ENCODE peak calls at places on chromosomes 4 and X, in seven cellular contexts. A, F, V, Q, U, X and C are unnamed samples.

GRCh38 chrX:154469880-154470279 is 9.2 kb downstream of the LAGE3 start:
- DNase-seq in A (no peak), F (no peak), V (no peak), Q (no peak), U (no peak), X (no peak), C (no peak)

GRCh38 chrX:16559206-16559619 is 90.7 kb upstream of the S100G start:
- DNase-seq in A (no peak), F (no peak), V (no peak), Q (no peak), U (no peak), X (no peak), C (no peak)

GRCh38 chr4:161604516-161605300 is 559.1 kb downstream of the FSTL5 start:
- DNase-seq in A (no peak), F (no peak), V (no peak), Q (no peak), U (no peak), X (no peak), C (no peak)

GRCh38 chr4:57490520-57490919 is 380.3 kb upstream of the IGFBP7 start:
- DNase-seq in A (peak; percentile 60), F (no peak), V (no peak), Q (no peak), U (no peak), X (no peak), C (no peak)

GRCh38 chrX:150696836-150697235 is 3.6 kb downstream of the MTMR1 start:
- DNase-seq in A (no peak), F (no peak), V (no peak), Q (no peak), U (no peak), X (no peak), C (no peak)

GRCh38 chr4:43339435-43339834 is 446.9 kb downstream of the GRXCR1 start:
- DNase-seq in A (no peak), F (no peak), V (no peak), Q (no peak), U (no peak), X (no peak), C (no peak)

GRCh38 chr4:71406459-71406963 is 67.7 kb downstream of the SLC4A4 start:
- DNase-seq in A (no peak), F (no peak), V (no peak), Q (no peak), U (no peak), X (no peak), C (no peak)

GRCh38 chr4:159551268-159551667 is 448.4 kb downstream of the RAPGEF2 start:
- DNase-seq in A (no peak), F (no peak), V (no peak), Q (no peak), U (no peak), X (no peak), C (no peak)

GRCh38 chr4:15906024-15906443 is 32.5 kb downstream of the FGFBP1 start:
- DNase-seq in A (peak; percentile 90), F (peak; percentile 84), V (peak; percentile 63), Q (no peak), U (peak; percentile 79), X (no peak), C (peak; percentile 89)

GRCh38 chrX:40473460-40474204 is 107.1 kb upstream of the ATP6AP2 start:
- DNase-seq in A (no peak), F (no peak), V (no peak), Q (no peak), U (no peak), X (no peak), C (no peak)

GRCh38 chr4:24979554-24979953 is 51.2 kb downstream of the LGI2 start:
- DNase-seq in A (no peak), F (peak; percentile 20), V (no peak), Q (no peak), U (no peak), X (no peak), C (no peak)

DNA sequence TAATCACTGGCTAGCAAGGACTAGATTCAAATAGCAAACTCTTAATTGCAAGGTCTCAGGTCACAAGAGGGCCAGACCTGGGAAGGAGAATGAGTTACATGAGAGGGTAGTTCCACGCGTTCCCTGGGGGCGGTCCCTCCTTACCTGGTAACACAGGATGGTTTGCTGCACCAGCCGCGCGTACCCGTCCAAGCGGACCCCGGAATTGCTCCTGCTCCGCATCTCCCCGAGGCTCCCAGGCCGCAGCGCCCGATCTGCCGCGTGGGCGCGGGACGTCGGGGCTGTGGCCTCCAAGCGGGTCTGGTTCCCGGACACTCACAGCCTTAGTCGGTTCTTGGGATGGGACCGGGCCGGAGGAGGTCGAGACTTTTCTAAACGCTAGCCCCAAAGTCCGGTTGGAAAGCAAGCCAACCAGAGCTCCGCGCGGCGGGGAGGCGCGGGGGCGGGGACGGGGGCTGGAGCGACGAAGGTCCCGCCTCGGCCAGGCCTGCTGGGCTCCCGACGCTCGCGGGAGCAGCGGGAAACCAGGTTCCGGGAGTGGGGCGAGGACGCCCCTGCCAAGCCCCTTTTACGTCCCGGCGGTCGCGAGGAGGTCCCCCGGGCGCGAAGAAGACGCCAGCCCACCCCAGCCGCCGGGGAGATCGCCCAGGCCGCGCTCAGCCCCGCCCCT is at the start of gene PHKA2:
- DNase-seq in A (no peak), F (peak; percentile 64), V (peak; percentile 53), Q (no peak), U (peak; percentile 72), X (peak; percentile 15), C (peak; percentile 45)
- TF ChIP-seq POLR2A in A (no peak), F (no peak), V (no peak), Q (no peak), U (peak; percentile 7), X (no peak), C (no peak)

DNA sequence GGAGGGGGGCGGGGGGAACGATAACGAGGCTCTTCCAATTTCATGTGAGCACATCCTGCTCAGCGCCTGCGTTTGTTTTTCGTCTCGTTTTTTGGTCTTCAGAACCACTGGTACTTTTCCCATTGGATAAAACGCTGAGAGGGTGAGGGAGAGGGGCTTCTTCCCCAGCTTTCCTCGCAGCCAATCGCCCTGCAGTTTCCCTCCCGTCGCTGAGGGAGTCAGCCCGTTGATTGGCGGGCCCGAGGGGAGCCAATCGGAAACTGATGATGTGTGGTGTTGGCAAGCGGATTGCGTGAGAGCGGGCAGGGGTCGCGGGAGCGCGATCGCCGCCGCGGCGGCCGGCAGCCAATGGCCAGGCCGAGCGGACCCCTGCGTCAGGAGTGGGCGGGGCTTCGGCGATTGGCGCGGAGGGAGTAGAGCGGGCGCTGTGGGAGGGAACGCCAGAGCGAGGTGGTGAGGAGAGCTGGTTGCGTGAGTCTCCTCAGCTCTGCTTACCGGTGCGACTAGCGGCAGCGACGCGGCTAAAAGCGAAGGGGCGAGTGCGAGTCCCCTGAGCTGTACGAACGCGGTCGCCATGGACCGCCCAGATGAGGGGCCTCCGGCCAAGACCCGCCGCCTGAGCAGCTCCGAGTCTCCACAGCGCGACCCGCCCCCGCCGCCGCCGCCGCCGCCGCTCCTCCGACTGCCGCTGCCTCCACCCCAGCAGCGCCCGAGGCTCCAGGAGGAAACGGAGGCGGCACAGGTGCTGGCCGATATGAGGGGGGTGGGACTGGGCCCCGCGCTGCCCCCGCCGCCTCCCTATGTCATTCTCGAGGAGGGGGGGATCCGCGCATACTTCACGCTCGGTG is at the start of gene TSPYL2:
- DNase-seq in A (peak; percentile 96), F (peak; percentile 94), V (peak; percentile 94), Q (peak; percentile 96), U (peak; percentile 89), X (peak; percentile 86), C (peak; percentile 91)
- TF ChIP-seq EP300 in A (no peak), F (no peak), V (no peak), Q (no peak), U (no peak), X (peak; percentile 99), C (no peak)

DNA sequence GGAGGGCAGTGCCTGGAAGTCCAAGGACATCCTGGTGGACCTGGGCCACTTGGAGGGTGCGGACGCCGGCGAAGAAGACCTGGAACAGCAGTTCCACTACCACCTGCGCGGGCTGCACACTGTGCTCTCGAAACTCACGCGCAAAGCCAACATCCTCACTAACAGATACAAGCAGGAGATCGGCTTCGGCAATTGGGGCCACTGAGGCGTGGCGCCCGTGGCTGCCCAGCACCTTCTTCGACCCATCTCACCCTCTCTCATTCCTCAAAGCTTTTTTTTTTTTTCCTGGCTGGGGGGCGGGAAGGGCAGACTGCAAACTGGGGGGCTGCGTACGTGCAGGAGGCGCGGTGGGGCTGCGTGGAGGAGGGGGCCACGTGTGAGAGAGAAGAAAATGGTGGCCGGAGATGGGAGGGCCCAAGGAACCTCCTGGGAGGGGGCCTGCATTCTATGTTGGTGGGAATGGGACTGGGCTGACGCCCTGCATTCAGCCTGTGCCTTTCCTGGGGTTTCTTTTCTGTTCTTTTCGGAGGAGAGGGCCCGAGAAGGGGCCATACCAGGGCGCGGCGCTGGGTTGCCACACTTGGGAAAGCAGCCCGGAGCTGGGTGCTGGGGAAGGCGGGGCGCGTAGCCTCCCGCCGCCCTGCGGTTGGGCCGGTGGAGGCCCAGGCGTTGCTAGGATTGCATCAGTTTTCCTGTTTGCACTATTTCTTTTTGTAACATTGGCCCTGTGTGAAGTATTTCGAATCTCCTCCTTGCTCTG is 4.2 kb downstream of the MID1IP1 start:
- DNase-seq in A (peak; percentile 77), F (peak; percentile 71), V (peak; percentile 74), Q (peak; percentile 73), U (peak; percentile 47), X (peak; percentile 44), C (peak; percentile 90)
- TF ChIP-seq POLR2A in A (no peak), F (peak; percentile 31), V (no peak), Q (peak; percentile 37), U (peak; percentile 51), X (peak; percentile 37), C (peak; percentile 21)

DNA sequence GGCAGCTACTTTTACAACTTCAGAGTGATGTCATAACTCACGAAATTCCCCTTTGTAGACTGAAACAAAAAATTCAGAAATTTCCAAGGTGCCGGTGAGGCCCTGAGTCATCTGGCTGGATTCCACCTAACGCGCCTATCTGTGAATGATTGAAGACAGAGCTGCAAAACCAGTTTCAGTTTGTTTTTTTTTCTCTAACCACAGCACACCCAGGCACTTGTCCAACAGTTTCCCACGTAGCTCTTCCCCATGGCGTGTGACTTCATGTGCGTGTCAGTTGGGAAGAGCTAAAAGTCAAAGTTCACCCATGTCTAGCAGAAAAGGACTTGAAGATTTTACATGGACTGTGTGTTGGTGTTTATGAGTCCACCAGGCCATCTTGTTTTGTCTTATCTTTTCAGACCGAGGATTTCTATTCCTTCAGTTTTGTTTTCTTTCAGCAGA is 16.3 kb downstream of the TCEANC start:
- DNase-seq in A (peak; percentile 87), F (peak; percentile 82), V (peak; percentile 84), Q (peak; percentile 60), U (no peak), X (peak; percentile 41), C (no peak)
- TF ChIP-seq EP300 in A (no peak), F (peak; percentile 12), V (no peak), Q (no peak), U (no peak), X (peak; percentile 67), C (no peak)

GRCh38 chr4:88211473-88212252 is 53.2 kb upstream of the ABCG2 start:
- DNase-seq in A (peak; percentile 42), F (peak; percentile 20), V (peak; percentile 38), Q (no peak), U (peak; percentile 68), X (no peak), C (no peak)
- TF ChIP-seq POLR2A in A (no peak), F (no peak), V (no peak), Q (no peak), U (no peak), X (no peak), C (no peak)